ENCODE peak calls at places on chromosomes 4 and X, in ten cellular contexts. One of them, this sample, is unnamed.

GRCh38 chr4:30866444-30866843 is 146.3 kb downstream of the PCDH7 start:
- DNase-seq in mammary epithelial cell: no peak
- DNase-seq in stomach: no peak
- DNase-seq in kidney epithelial cell: no peak
- DNase-seq in cardiac fibroblast: peak
- DNase-seq in Peyer's patch: no peak
- DNase-seq in A549: no peak
- DNase-seq in AG10803: no peak
- DNase-seq in GM12865: no peak
- DNase-seq in foreskin fibroblast: no peak
- DNase-seq in this sample: no peak

GRCh38 chr4:38743866-38744265 is 38.9 kb downstream of the TLR10 start:
- DNase-seq in mammary epithelial cell: no peak
- DNase-seq in stomach: no peak
- DNase-seq in kidney epithelial cell: no peak
- DNase-seq in cardiac fibroblast: peak
- DNase-seq in Peyer's patch: no peak
- DNase-seq in A549: no peak
- DNase-seq in AG10803: peak
- DNase-seq in GM12865: no peak
- DNase-seq in foreskin fibroblast: no peak
- DNase-seq in this sample: no peak

GRCh38 chrX:65610040-65610439 is 57.4 kb upstream of the MSN start:
- DNase-seq in mammary epithelial cell: no peak
- DNase-seq in stomach: no peak
- DNase-seq in kidney epithelial cell: no peak
- DNase-seq in cardiac fibroblast: peak
- DNase-seq in Peyer's patch: no peak
- DNase-seq in A549: no peak
- DNase-seq in AG10803: peak
- DNase-seq in GM12865: no peak
- DNase-seq in foreskin fibroblast: no peak
- DNase-seq in this sample: no peak

GRCh38 chr4:123649644-123650356 is 253.2 kb downstream of the SPRY1 start:
- DNase-seq in mammary epithelial cell: peak
- DNase-seq in stomach: peak
- DNase-seq in kidney epithelial cell: no peak
- DNase-seq in cardiac fibroblast: peak
- DNase-seq in Peyer's patch: peak
- DNase-seq in A549: peak
- DNase-seq in AG10803: peak
- DNase-seq in GM12865: no peak
- DNase-seq in foreskin fibroblast: peak
- DNase-seq in this sample: peak

GRCh38 chr4:6618386-6619115 is 21.9 kb upstream of the MRFAP1 start:
- DNase-seq in mammary epithelial cell: no peak
- DNase-seq in stomach: no peak
- DNase-seq in kidney epithelial cell: no peak
- DNase-seq in cardiac fibroblast: no peak
- DNase-seq in Peyer's patch: no peak
- DNase-seq in A549: no peak
- DNase-seq in AG10803: no peak
- DNase-seq in GM12865: no peak
- DNase-seq in foreskin fibroblast: no peak
- DNase-seq in this sample: no peak

GRCh38 chr4:40289366-40290188 is 45.6 kb upstream of the CHRNA9 start:
- DNase-seq in mammary epithelial cell: no peak
- DNase-seq in stomach: no peak
- DNase-seq in kidney epithelial cell: no peak
- DNase-seq in cardiac fibroblast: peak
- DNase-seq in Peyer's patch: no peak
- DNase-seq in A549: no peak
- DNase-seq in AG10803: no peak
- DNase-seq in GM12865: peak
- DNase-seq in foreskin fibroblast: no peak
- DNase-seq in this sample: no peak

GRCh38 chr4:89336818-89337395 is 29.3 kb upstream of the GPRIN3 start:
- DNase-seq in mammary epithelial cell: no peak
- DNase-seq in stomach: no peak
- DNase-seq in kidney epithelial cell: no peak
- DNase-seq in cardiac fibroblast: no peak
- DNase-seq in Peyer's patch: no peak
- DNase-seq in A549: no peak
- DNase-seq in AG10803: no peak
- DNase-seq in GM12865: no peak
- DNase-seq in foreskin fibroblast: no peak
- DNase-seq in this sample: no peak

GRCh38 chr4:108834167-108834566 is 71.3 kb upstream of the ETNPPL start:
- DNase-seq in mammary epithelial cell: peak
- DNase-seq in stomach: no peak
- DNase-seq in kidney epithelial cell: peak
- DNase-seq in cardiac fibroblast: peak
- DNase-seq in Peyer's patch: no peak
- DNase-seq in A549: no peak
- DNase-seq in AG10803: peak
- DNase-seq in GM12865: no peak
- DNase-seq in foreskin fibroblast: peak
- DNase-seq in this sample: no peak

GRCh38 chrX:40007746-40008705 is 89.7 kb downstream of the BCOR start:
- DNase-seq in mammary epithelial cell: no peak
- DNase-seq in stomach: no peak
- DNase-seq in kidney epithelial cell: no peak
- DNase-seq in cardiac fibroblast: no peak
- DNase-seq in Peyer's patch: no peak
- DNase-seq in A549: no peak
- DNase-seq in AG10803: no peak
- DNase-seq in GM12865: no peak
- DNase-seq in foreskin fibroblast: no peak
- DNase-seq in this sample: no peak

GRCh38 chr4:26482508-26483462 is 7.5 kb downstream of the CCKAR start:
- DNase-seq in mammary epithelial cell: no peak
- DNase-seq in stomach: no peak
- DNase-seq in kidney epithelial cell: no peak
- DNase-seq in cardiac fibroblast: no peak
- DNase-seq in Peyer's patch: no peak
- DNase-seq in A549: no peak
- DNase-seq in AG10803: peak
- DNase-seq in GM12865: no peak
- DNase-seq in foreskin fibroblast: no peak
- DNase-seq in this sample: no peak

GRCh38 chr4:119207051-119207450 is 5.5 kb upstream of the USP53 start:
- DNase-seq in mammary epithelial cell: no peak
- DNase-seq in stomach: no peak
- DNase-seq in kidney epithelial cell: no peak
- DNase-seq in cardiac fibroblast: peak
- DNase-seq in Peyer's patch: no peak
- DNase-seq in A549: no peak
- DNase-seq in AG10803: peak
- DNase-seq in GM12865: no peak
- DNase-seq in foreskin fibroblast: peak
- DNase-seq in this sample: no peak

GRCh38 chrX:45750639-45751038 is 550.0 kb upstream of the DIPK2B start:
- DNase-seq in mammary epithelial cell: peak
- DNase-seq in stomach: peak
- DNase-seq in kidney epithelial cell: no peak
- DNase-seq in cardiac fibroblast: peak
- DNase-seq in Peyer's patch: no peak
- DNase-seq in A549: no peak
- DNase-seq in AG10803: no peak
- DNase-seq in GM12865: no peak
- DNase-seq in foreskin fibroblast: no peak
- DNase-seq in this sample: no peak

GRCh38 chrX:45747905-45748304 is 547.2 kb upstream of the DIPK2B start:
- DNase-seq in mammary epithelial cell: peak
- DNase-seq in stomach: no peak
- DNase-seq in kidney epithelial cell: no peak
- DNase-seq in cardiac fibroblast: peak
- DNase-seq in Peyer's patch: no peak
- DNase-seq in A549: no peak
- DNase-seq in AG10803: no peak
- DNase-seq in GM12865: no peak
- DNase-seq in foreskin fibroblast: no peak
- DNase-seq in this sample: no peak

GRCh38 chrX:45748443-45748842 is 547.8 kb upstream of the DIPK2B start:
- DNase-seq in mammary epithelial cell: no peak
- DNase-seq in stomach: no peak
- DNase-seq in kidney epithelial cell: no peak
- DNase-seq in cardiac fibroblast: peak
- DNase-seq in Peyer's patch: no peak
- DNase-seq in A549: no peak
- DNase-seq in AG10803: no peak
- DNase-seq in GM12865: no peak
- DNase-seq in foreskin fibroblast: no peak
- DNase-seq in this sample: no peak

GRCh38 chrX:45749375-45749774 is 548.7 kb upstream of the DIPK2B start:
- DNase-seq in mammary epithelial cell: no peak
- DNase-seq in stomach: no peak
- DNase-seq in kidney epithelial cell: no peak
- DNase-seq in cardiac fibroblast: peak
- DNase-seq in Peyer's patch: no peak
- DNase-seq in A549: no peak
- DNase-seq in AG10803: no peak
- DNase-seq in GM12865: no peak
- DNase-seq in foreskin fibroblast: no peak
- DNase-seq in this sample: no peak

DNA sequence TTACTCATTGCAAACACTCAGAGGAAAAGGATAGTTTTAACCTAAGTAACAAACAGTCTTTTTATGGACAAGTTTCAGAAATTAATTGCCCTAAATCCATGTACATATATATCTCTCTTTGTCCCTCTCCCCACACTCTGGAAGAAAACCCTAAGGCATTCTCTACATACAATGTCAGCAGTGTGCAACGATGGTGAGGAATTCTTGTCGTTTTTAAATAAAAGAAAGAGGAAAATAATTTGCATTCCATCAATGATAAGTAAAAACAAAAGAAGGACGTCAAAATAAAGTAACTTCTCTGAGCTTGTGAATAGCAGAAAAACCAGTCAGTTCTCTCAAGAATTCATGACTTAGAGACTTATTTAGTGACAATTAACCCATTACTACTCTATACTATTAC is 550.5 kb upstream of the DIPK2B start:
- DNase-seq in mammary epithelial cell: no peak
- DNase-seq in stomach: no peak
- DNase-seq in kidney epithelial cell: no peak
- DNase-seq in cardiac fibroblast: peak
- DNase-seq in Peyer's patch: no peak
- DNase-seq in A549: no peak
- DNase-seq in AG10803: no peak
- DNase-seq in GM12865: no peak
- DNase-seq in foreskin fibroblast: no peak
- DNase-seq in this sample: no peak
- H3K4me3 ChIP-seq in mammary epithelial cell: no peak
- H3K4me3 ChIP-seq in stomach: no peak
- H3K4me3 ChIP-seq in kidney epithelial cell: no peak
- H3K4me3 ChIP-seq in cardiac fibroblast: no peak
- H3K4me3 ChIP-seq in Peyer's patch: no peak
- H3K4me3 ChIP-seq in A549: no peak
- H3K4me3 ChIP-seq in AG10803: no peak
- H3K4me3 ChIP-seq in GM12865: no peak
- H3K4me3 ChIP-seq in foreskin fibroblast: no peak
- H3K4me3 ChIP-seq in this sample: no peak

GRCh38 chr4:87114245-87115062 is 106.0 kb downstream of the KLHL8 start:
- DNase-seq in mammary epithelial cell: no peak
- DNase-seq in stomach: no peak
- DNase-seq in kidney epithelial cell: no peak
- DNase-seq in cardiac fibroblast: no peak
- DNase-seq in Peyer's patch: no peak
- DNase-seq in A549: no peak
- DNase-seq in AG10803: no peak
- DNase-seq in GM12865: no peak
- DNase-seq in foreskin fibroblast: no peak
- DNase-seq in this sample: no peak
- TF ChIP-seq CTCF in mammary epithelial cell: no peak
- TF ChIP-seq CTCF in stomach: no peak
- TF ChIP-seq CTCF in kidney epithelial cell: peak
- TF ChIP-seq CTCF in cardiac fibroblast: peak
- TF ChIP-seq CTCF in Peyer's patch: no peak
- TF ChIP-seq CTCF in A549: peak
- TF ChIP-seq CTCF in AG10803: no peak
- TF ChIP-seq CTCF in GM12865: no peak
- TF ChIP-seq CTCF in foreskin fibroblast: no peak
- TF ChIP-seq CTCF in this sample: peak

GRCh38 chrX:153966283-153966688 is 5.3 kb downstream of the HCFC1 start:
- DNase-seq in mammary epithelial cell: no peak
- DNase-seq in stomach: peak
- DNase-seq in kidney epithelial cell: no peak
- DNase-seq in cardiac fibroblast: peak
- DNase-seq in Peyer's patch: no peak
- DNase-seq in A549: no peak
- DNase-seq in AG10803: peak
- DNase-seq in GM12865: no peak
- DNase-seq in foreskin fibroblast: no peak
- DNase-seq in this sample: no peak

GRCh38 chrX:153968754-153969124 is 2.9 kb downstream of the HCFC1 start:
- DNase-seq in mammary epithelial cell: no peak
- DNase-seq in stomach: no peak
- DNase-seq in kidney epithelial cell: no peak
- DNase-seq in cardiac fibroblast: no peak
- DNase-seq in Peyer's patch: peak
- DNase-seq in A549: no peak
- DNase-seq in AG10803: no peak
- DNase-seq in GM12865: peak
- DNase-seq in foreskin fibroblast: no peak
- DNase-seq in this sample: no peak

GRCh38 chrX:153966841-153967535 is 4.6 kb downstream of the HCFC1 start:
- DNase-seq in mammary epithelial cell: no peak
- DNase-seq in stomach: no peak
- DNase-seq in kidney epithelial cell: no peak
- DNase-seq in cardiac fibroblast: no peak
- DNase-seq in Peyer's patch: no peak
- DNase-seq in A549: no peak
- DNase-seq in AG10803: no peak
- DNase-seq in GM12865: no peak
- DNase-seq in foreskin fibroblast: peak
- DNase-seq in this sample: no peak

GRCh38 chrX:153968255-153968654 is 3.4 kb downstream of the HCFC1 start:
- DNase-seq in mammary epithelial cell: no peak
- DNase-seq in stomach: no peak
- DNase-seq in kidney epithelial cell: no peak
- DNase-seq in cardiac fibroblast: no peak
- DNase-seq in Peyer's patch: no peak
- DNase-seq in A549: no peak
- DNase-seq in AG10803: no peak
- DNase-seq in GM12865: no peak
- DNase-seq in foreskin fibroblast: no peak
- DNase-seq in this sample: no peak

GRCh38 chrX:153967536-153968214 is 3.9 kb downstream of the HCFC1 start:
- DNase-seq in mammary epithelial cell: no peak
- DNase-seq in stomach: no peak
- DNase-seq in kidney epithelial cell: no peak
- DNase-seq in cardiac fibroblast: no peak
- DNase-seq in Peyer's patch: no peak
- DNase-seq in A549: no peak
- DNase-seq in AG10803: no peak
- DNase-seq in GM12865: no peak
- DNase-seq in foreskin fibroblast: no peak
- DNase-seq in this sample: no peak
- H3K4me3 ChIP-seq in mammary epithelial cell: no peak
- H3K4me3 ChIP-seq in stomach: no peak
- H3K4me3 ChIP-seq in kidney epithelial cell: no peak
- H3K4me3 ChIP-seq in cardiac fibroblast: no peak
- H3K4me3 ChIP-seq in Peyer's patch: peak
- H3K4me3 ChIP-seq in A549: no peak
- H3K4me3 ChIP-seq in AG10803: no peak
- H3K4me3 ChIP-seq in GM12865: peak
- H3K4me3 ChIP-seq in foreskin fibroblast: no peak
- H3K4me3 ChIP-seq in this sample: no peak

GRCh38 chr4:7876096-7876993 is 63.3 kb downstream of the AFAP1 start:
- DNase-seq in mammary epithelial cell: peak
- DNase-seq in stomach: no peak
- DNase-seq in kidney epithelial cell: no peak
- DNase-seq in cardiac fibroblast: peak
- DNase-seq in Peyer's patch: no peak
- DNase-seq in A549: peak
- DNase-seq in AG10803: peak
- DNase-seq in GM12865: peak
- DNase-seq in foreskin fibroblast: no peak
- DNase-seq in this sample: no peak
- TF ChIP-seq CTCF in mammary epithelial cell: peak
- TF ChIP-seq CTCF in stomach: no peak
- TF ChIP-seq CTCF in kidney epithelial cell: peak
- TF ChIP-seq CTCF in cardiac fibroblast: peak
- TF ChIP-seq CTCF in Peyer's patch: no peak
- TF ChIP-seq CTCF in A549: peak
- TF ChIP-seq CTCF in AG10803: peak
- TF ChIP-seq CTCF in GM12865: no peak
- TF ChIP-seq CTCF in foreskin fibroblast: peak
- TF ChIP-seq CTCF in this sample: peak